ENCODE peak calls at places on chromosomes 2 and 18, in seven cellular contexts. O, M, W, G, Y, X and Q are unnamed samples.

GRCh38 chr2:17578466-17578928 is 38.0 kb downstream of the VSNL1 start:
- DNase-seq in O (peak; percentile 96), M (no peak), W (no peak), G (no peak), Y (no peak), X (peak; percentile 54), Q (no peak)

GRCh38 chr2:46545015-46545839 is 65.9 kb downstream of the TMEM247 start:
- DNase-seq in O (no peak), M (peak; percentile 32), W (no peak), G (no peak), Y (no peak), X (no peak), Q (no peak)

GRCh38 chr2:109135572-109136185 is 6.7 kb downstream of the SH3RF3 start:
- DNase-seq in O (no peak), M (no peak), W (no peak), G (no peak), Y (no peak), X (no peak), Q (no peak)

GRCh38 chr18:49094979-49095632 is 144.3 kb upstream of the SMAD7 start:
- DNase-seq in O (no peak), M (no peak), W (no peak), G (no peak), Y (no peak), X (no peak), Q (no peak)

GRCh38 chr18:41643427-41643826 is 311.6 kb upstream of the PIK3C3 start:
- DNase-seq in O (no peak), M (no peak), W (no peak), G (no peak), Y (no peak), X (no peak), Q (no peak)

GRCh38 chr2:199850718-199851498 is at the start of gene FTCDNL1:
- DNase-seq in O (peak; percentile 58), M (peak; percentile 72), W (peak; percentile 76), G (peak; percentile 94), Y (peak; percentile 78), X (peak; percentile 47), Q (no peak)

GRCh38 chr2:189783451-189783926 is 650 bp downstream of the ORMDL1 start:
- DNase-seq in O (peak; percentile 44), M (peak; percentile 9), W (peak; percentile 40), G (no peak), Y (no peak), X (no peak), Q (no peak)

GRCh38 chr2:201194097-201194496 is 11.2 kb downstream of the CASP10 start:
- DNase-seq in O (no peak), M (no peak), W (no peak), G (no peak), Y (no peak), X (no peak), Q (no peak)

GRCh38 chr18:67783215-67783946 is 266.9 kb upstream of the DSEL start:
- DNase-seq in O (no peak), M (no peak), W (no peak), G (no peak), Y (no peak), X (no peak), Q (no peak)

GRCh38 chr18:59015531-59016152 is 124.0 kb upstream of the SEC11C start:
- DNase-seq in O (no peak), M (no peak), W (no peak), G (no peak), Y (no peak), X (no peak), Q (no peak)

GRCh38 chr2:8144785-8145184 is 537.1 kb upstream of the ID2 start:
- DNase-seq in O (no peak), M (no peak), W (no peak), G (no peak), Y (no peak), X (no peak), Q (no peak)

GRCh38 chr2:54204476-54204875 is 51.6 kb downstream of the TSPYL6 start:
- DNase-seq in O (peak; percentile 56), M (no peak), W (no peak), G (no peak), Y (no peak), X (no peak), Q (no peak)

GRCh38 chr18:68288408-68288807 is 426.5 kb downstream of the TMX3 start:
- DNase-seq in O (no peak), M (no peak), W (no peak), G (no peak), Y (no peak), X (no peak), Q (no peak)

GRCh38 chr2:4576075-4576474 is 872.7 kb downstream of the DCDC2C start:
- DNase-seq in O (no peak), M (no peak), W (no peak), G (no peak), Y (no peak), X (no peak), Q (no peak)

GRCh38 chr18:23442958-23443357 is 10.1 kb upstream of the RIOK3 start:
- DNase-seq in O (no peak), M (no peak), W (no peak), G (no peak), Y (no peak), X (no peak), Q (no peak)

GRCh38 chr18:23438608-23439366 is 14.3 kb upstream of the RIOK3 start:
- DNase-seq in O (no peak), M (peak; percentile 54), W (peak; percentile 22), G (no peak), Y (no peak), X (no peak), Q (no peak)

GRCh38 chr18:23433360-23433759 is 19.7 kb upstream of the RIOK3 start:
- DNase-seq in O (no peak), M (peak; percentile 82), W (no peak), G (no peak), Y (no peak), X (no peak), Q (no peak)

GRCh38 chr18:23438046-23438377 is 15.1 kb upstream of the RIOK3 start:
- DNase-seq in O (no peak), M (no peak), W (no peak), G (no peak), Y (no peak), X (no peak), Q (no peak)

DNA sequence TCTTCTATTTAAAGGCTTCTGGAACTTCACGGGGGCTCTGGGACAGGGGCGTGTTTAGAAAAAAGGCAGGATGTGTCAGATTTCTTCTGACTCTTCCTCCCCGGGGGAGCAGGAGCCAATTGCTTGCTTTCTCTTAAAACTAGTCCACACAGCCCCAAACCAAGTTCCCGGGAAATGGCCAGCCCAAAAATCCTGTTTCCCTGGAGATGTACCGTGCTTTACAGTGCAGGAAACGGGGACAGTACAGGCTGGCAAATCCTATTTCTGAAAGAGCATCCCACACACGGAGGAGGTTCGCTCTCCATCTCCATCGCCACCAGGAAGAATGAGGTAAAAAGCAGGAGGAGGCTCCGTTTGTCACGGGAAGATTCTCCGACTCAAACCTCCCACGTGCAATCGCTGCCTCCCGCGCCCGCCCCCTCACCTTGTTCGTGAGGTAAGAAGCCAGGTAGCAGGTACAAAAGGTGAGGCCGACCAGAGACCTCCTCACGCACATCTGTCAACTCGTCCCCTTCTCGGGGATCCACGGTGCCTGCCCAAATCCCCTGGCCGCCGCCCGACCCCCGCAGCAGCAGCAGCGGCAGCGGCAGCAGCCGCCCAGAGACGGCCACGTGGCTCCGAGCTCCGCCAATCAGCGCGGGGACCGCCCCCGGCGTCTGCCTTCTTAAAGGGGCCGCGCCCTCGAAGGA is 15.6 kb upstream of the RIOK3 start:
- DNase-seq in O (peak; percentile 39), M (peak; percentile 95), W (peak; percentile 90), G (peak; percentile 98), Y (peak; percentile 90), X (peak; percentile 67), Q (no peak)
- H3K27ac ChIP-seq in O (peak overlapping the region; percentile 36), M (peak overlapping the region; percentile 64), W (peak overlapping the region; percentile 41), G (peak overlapping the region; percentile 80), Y (peak overlapping the region; percentile 53), X (peak overlapping the region; percentile 21), Q (peak overlapping the region; percentile 48)

DNA sequence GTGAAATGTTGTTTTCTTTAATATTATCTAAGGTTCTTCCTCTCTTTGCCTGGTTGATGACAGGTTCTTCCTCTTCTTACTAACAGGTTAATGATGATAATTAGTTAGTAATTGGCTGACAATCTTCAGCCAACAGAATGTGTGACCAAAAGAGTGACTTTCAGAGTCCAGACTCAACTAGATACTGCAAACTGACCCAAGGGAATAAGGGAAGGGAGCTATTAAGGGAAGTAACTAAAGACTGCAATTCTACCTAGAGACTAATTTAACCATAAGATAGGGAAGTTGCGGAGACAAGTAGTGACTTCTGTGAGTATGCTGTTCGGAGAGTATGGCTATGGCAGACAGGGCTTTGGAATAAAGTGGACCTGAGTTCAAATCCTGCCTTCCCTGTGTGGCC is 127.3 kb upstream of the TACR1 start:
- DNase-seq in O (no peak), M (no peak), W (no peak), G (no peak), Y (no peak), X (no peak), Q (no peak)
- TF ChIP-seq POLR2AphosphoS5 in O (no peak), M (no peak), W (no peak), G (no peak), Y (no peak), X (no peak), Q (no peak)

DNA sequence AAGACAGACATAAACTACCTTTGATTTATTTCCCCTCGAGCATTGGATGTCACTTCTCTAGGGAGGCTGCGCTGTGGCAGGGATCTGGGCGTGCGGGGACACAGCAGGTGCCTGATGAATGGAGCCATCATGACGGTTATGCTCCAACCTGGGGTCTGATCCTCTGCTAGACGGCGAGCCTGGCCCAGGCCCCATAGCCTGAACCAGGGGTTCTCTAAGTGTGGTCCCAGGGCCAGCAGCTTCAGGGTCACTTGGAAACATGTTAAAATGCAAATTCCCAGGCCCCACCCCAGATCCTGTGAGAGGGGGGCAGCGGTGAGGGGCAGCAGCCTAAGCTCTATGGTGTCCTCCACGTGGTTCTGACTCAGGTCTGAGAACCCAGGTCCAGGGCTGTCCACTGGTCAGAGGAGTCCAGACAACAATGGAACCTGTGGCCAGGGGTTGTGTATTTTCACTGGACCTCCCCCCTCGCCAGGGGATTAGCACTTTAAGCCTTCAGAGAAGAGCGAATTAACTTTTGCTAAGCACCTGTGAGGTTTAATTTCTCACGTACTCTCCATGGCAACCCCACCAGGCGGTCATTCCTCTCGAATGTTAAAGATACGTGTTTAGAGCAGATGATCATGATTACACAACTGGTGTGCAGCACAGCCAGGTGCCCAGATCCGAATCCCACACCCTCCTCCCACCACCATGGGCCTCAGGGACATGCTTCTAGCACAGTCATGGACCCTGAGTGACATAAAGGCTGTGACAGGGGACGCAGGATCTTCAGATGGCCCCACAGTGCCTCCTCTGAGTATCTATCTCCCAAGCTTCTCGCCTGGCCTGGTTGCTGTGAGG is 1.6 kb upstream of the ARHGEF4 start:
- DNase-seq in O (no peak), M (no peak), W (no peak), G (peak; percentile 63), Y (no peak), X (no peak), Q (no peak)
- H3K27ac ChIP-seq in O (no peak overlapping the region), M (no peak overlapping the region), W (no peak overlapping the region), G (no peak overlapping the region), Y (no peak overlapping the region), X (no peak overlapping the region), Q (no peak overlapping the region)

DNA sequence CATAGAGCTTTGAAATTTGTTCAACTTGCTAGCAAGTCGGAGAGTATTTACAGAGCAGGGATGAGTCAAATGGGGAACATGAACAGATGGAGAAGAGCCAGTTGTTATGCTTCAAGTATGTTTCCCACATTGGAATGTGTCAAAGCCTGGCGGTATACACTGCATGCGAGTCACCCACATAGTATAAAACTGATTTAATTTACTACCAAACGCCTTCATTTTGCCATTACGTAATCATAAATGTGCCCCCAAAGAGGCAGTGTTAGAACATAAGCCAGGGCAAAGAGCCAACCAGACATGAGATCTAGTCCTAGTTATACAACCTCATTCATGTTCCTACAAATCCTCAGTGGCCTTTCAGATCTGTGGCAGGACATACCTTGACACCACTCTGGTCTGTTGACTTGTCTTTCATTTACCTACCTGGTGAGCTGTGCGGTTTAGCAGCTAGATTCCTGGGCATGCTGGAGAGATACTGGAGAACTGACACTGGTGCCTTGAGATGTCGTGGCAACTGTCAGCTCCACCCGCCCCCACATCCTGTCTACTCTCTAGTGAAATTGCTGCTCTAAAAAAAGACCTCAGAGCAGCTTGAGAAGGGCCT is 21.7 kb upstream of the NRP2 start:
- DNase-seq in O (no peak), M (no peak), W (no peak), G (no peak), Y (no peak), X (peak; percentile 28), Q (no peak)
- TF ChIP-seq POLR2AphosphoS5 in O (no peak), M (no peak), W (no peak), G (no peak), Y (peak; percentile 24), X (no peak), Q (no peak)